ENCODE peak calls at places on chromosomes 2 and 18, in seven cellular contexts. P is fibroblast of lung, N is Karpas-422, U is heart right ventricle, R is Panc1, D is epithelial cell of esophagus, J is IMR-90. G is an unnamed sample.

GRCh38 chr2:12076810-12077209 is 330.4 kb downstream of the LPIN1 start:
- DNase-seq in R (no peak), J (no peak), P (peak), D (peak), N (no peak), U (no peak), G (peak)

GRCh38 chr2:190110131-190110530 is 47.6 kb upstream of the MSTN start:
- DNase-seq in U (no peak), N (no peak), J (peak), R (no peak), P (no peak), D (no peak), G (peak)

GRCh38 chr2:119795309-119796303 is 35.9 kb downstream of the PTPN4 start:
- DNase-seq in D (no peak), J (no peak), U (no peak), R (no peak), N (no peak), P (no peak), G (no peak)

GRCh38 chr18:678482-679182 is 21.2 kb downstream of the TYMS start:
- DNase-seq in U (no peak), P (no peak), N (no peak), J (no peak), R (no peak), D (no peak), G (no peak)

GRCh38 chr2:235951980-235952379 is 216.2 kb downstream of the GBX2 start:
- DNase-seq in N (no peak), U (no peak), J (no peak), D (peak), R (no peak), P (no peak), G (no peak)

GRCh38 chr2:239767016-239767905 is 257.9 kb downstream of the NDUFA10 start:
- DNase-seq in P (no peak), J (no peak), N (no peak), R (no peak), D (no peak), U (no peak), G (no peak)

GRCh38 chr2:6683481-6683880 is 182.2 kb downstream of the CMPK2 start:
- DNase-seq in D (no peak), P (no peak), J (no peak), N (no peak), U (no peak), R (no peak), G (no peak)

GRCh38 chr2:240806459-240806858 is 13.6 kb downstream of the KIF1A start:
- DNase-seq in D (no peak), R (no peak), J (no peak), P (no peak), U (no peak), N (no peak), G (no peak)

GRCh38 chr2:70240599-70240998 is 7.8 kb downstream of the TIA1 start:
- DNase-seq in D (no peak), U (no peak), P (no peak), N (no peak), J (no peak), R (no peak), G (no peak)

GRCh38 chr2:222305510-222306392 is 7.0 kb upstream of the PAX3 start:
- DNase-seq in N (peak), P (no peak), D (peak), J (no peak), U (no peak), R (no peak), G (peak)

GRCh38 chr2:232022733-232023132 is 61.2 kb downstream of the DIS3L2 start:
- DNase-seq in D (no peak), N (no peak), R (no peak), P (no peak), J (no peak), U (peak), G (no peak)

GRCh38 chr2:95760839-95761525 is 169.2 kb downstream of the TRIM43 start:
- DNase-seq in P (peak), U (no peak), J (peak), D (peak), N (no peak), R (no peak), G (peak)

GRCh38 chr2:95334916-95335641 is 37.9 kb downstream of the KCNIP3 start:
- DNase-seq in D (no peak), U (no peak), N (no peak), P (no peak), R (no peak), J (peak), G (peak)

GRCh38 chr2:168970860-168971650 is 60.1 kb downstream of the ABCB11 start:
- DNase-seq in N (no peak), U (no peak), R (no peak), J (no peak), P (no peak), D (peak), G (no peak)

GRCh38 chr2:169184074-169184473 is 114.7 kb downstream of the DHRS9 start:
- DNase-seq in N (no peak), U (no peak), R (no peak), J (no peak), P (no peak), D (peak), G (peak)

GRCh38 chr2:168244318-168244717 is 3.1 kb downstream of the STK39 start:
- DNase-seq in D (peak), N (peak), J (no peak), U (no peak), P (peak), R (no peak), G (no peak)

GRCh38 chr2:96254592-96254991 is 11.2 kb downstream of the TMEM127 start:
- DNase-seq in R (no peak), J (no peak), P (no peak), D (no peak), N (no peak), U (peak), G (no peak)

GRCh38 chr18:61896767-61897166 is 4.0 kb upstream of the RNF152 start:
- DNase-seq in J (peak), N (no peak), U (peak), D (peak), R (no peak), P (peak), G (peak)

GRCh38 chr18:37698508-37699035 is 133.0 kb upstream of the CELF4 start:
- DNase-seq in N (no peak), J (no peak), P (no peak), U (no peak), R (no peak), D (no peak), G (no peak)

DNA sequence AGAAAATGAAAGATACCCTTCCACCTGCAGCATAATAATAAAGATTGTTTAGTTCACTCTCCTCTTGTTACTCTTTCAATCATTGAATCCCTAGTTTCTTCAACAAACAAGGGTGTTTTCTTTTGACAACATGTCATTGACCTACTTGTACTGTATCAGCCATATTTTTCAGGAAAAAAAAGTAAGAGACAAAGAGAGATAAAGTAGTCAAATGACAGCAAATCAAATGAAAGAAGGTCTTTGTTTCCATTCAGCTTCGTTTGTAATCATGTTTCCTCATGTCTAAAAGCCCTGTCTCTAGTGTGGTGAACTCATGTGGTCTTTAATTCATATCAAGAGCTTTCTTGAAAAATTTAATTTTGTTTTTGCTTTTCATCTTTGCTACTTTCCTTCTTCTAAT is 557.8 kb upstream of the LRATD1 start:
- DNase-seq in N (no peak), J (no peak), D (no peak), R (no peak), P (no peak), U (no peak), G (no peak)
- H3K4me3 ChIP-seq in N (no peak), J (no peak), D (no peak), R (no peak), P (no peak), U (no peak), G (no peak)

DNA sequence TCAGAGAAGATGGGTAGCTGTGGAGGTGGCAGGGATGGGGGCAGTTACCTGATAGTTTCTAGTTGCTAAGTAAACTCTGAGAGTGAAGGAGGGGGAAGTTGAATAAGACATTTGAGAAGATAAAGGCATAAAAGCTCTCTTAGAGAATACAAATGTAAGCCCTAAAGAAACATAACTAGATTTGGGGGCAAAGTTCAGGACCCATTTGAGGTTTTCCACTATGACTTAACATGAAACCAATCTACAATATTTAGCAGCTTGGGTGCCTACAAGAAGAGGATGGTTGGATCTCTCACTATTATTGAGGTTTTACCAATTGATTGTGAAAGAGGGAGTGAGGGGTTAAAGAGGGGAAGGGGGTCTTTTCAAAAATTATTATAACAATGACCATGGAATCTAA is 34.4 kb upstream of the LYPD6 start:
- DNase-seq in U (no peak), D (no peak), J (no peak), N (no peak), R (no peak), P (no peak), G (no peak)
- H3K4me3 ChIP-seq in U (no peak), D (no peak), J (no peak), N (no peak), R (no peak), P (no peak), G (no peak)

DNA sequence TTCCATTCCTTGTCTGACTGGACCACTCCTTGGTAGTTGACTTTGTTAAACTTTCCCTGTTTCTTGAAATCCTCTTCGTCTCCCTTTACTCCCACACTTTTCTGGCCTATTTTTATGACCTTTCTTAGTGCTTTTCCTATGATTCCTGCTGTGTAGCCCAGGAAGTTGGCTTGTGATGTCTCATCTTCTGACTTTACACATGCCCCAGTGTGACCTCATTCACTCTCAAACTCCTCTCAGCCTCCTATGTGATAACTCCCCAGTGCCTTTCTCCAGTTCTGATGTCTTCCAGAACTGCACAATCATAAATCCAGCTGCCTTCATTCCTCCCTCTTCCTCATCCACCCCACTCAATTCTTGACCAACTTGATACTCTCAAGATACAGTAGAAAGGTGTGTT is 407.6 kb downstream of the TGIF1 start:
- DNase-seq in N (no peak), J (peak), U (no peak), R (no peak), P (no peak), D (peak), G (no peak)
- H3K4me3 ChIP-seq in N (no peak), J (no peak), U (no peak), R (no peak), P (no peak), D (no peak), G (no peak)

GRCh38 chr2:33597026-33597425 is 2.1 kb downstream of the FAM98A start:
- DNase-seq in J (no peak), P (no peak), U (no peak), N (no peak), D (no peak), R (no peak), G (no peak)
- H3K4me3 ChIP-seq in J (no peak), P (peak), U (no peak), N (peak), D (no peak), R (no peak), G (no peak)

DNA sequence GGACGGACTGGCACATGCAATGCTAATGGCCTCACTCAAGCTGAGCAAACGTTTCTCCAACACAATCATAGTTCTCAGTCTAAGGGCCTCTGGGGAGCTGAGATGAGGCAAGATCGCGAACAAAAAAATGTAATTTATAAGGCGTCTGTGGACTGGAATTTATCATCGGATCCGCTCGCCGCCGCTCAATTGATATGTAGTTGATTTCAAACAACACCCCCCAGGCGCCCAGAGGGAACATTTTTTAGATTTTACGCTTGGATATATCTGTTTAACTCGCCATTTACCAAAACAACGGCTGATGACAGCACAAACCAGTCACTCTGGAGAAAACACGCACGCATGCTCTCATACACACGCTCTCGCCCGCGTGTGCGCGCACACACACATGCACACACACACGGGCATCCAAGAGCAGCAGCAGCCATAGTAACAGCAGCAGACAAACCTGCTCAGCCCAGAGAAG is 335.8 kb downstream of the SMAD2 start:
- DNase-seq in U (no peak), R (no peak), J (no peak), D (no peak), P (no peak), N (no peak), G (no peak)
- H3K4me3 ChIP-seq in U (no peak), R (no peak), J (no peak), D (no peak), P (no peak), N (no peak), G (no peak)

G was measured in astrocyte of the spinal cord.